ENCODE peak calls at places on chromosomes 12 and 14, in five cellular contexts. One of them, this sample, is unnamed.

GRCh38 chr14:97977711-97978261 is 1180.6 kb downstream of the VRK1 start:
- DNase-seq in prostate gland: peak
- DNase-seq in activated naive CD4-positive, alpha-beta T cell treated with anti-CD3 and anti-CD28 coated beads, Interleukin-2, amount 10 ng/mL, durations not matched to agents 7 days and 5 days: peak
- DNase-seq in CD4-positive, alpha-beta T cell: peak
- DNase-seq in posterior cingulate gyrus: peak
- DNase-seq in this sample: peak

GRCh38 chr14:26960049-26960688 is 362.3 kb upstream of the NOVA1 start:
- DNase-seq in posterior cingulate gyrus: no peak
- DNase-seq in CD4-positive, alpha-beta T cell: no peak
- DNase-seq in activated naive CD4-positive, alpha-beta T cell treated with anti-CD3 and anti-CD28 coated beads, Interleukin-2, amount 10 ng/mL, durations not matched to agents 7 days and 5 days: no peak
- DNase-seq in prostate gland: no peak
- DNase-seq in this sample: no peak

GRCh38 chr14:65373671-65374039 is 38.9 kb upstream of the FUT8 start:
- DNase-seq in activated naive CD4-positive, alpha-beta T cell treated with anti-CD3 and anti-CD28 coated beads, Interleukin-2, amount 10 ng/mL, durations not matched to agents 7 days and 5 days: no peak
- DNase-seq in CD4-positive, alpha-beta T cell: no peak
- DNase-seq in prostate gland: peak
- DNase-seq in posterior cingulate gyrus: peak
- DNase-seq in this sample: no peak

GRCh38 chr12:108772247-108772646 is 40.9 kb upstream of the CORO1C start:
- DNase-seq in prostate gland: no peak
- DNase-seq in posterior cingulate gyrus: no peak
- DNase-seq in activated naive CD4-positive, alpha-beta T cell treated with anti-CD3 and anti-CD28 coated beads, Interleukin-2, amount 10 ng/mL, durations not matched to agents 7 days and 5 days: no peak
- DNase-seq in CD4-positive, alpha-beta T cell: no peak
- DNase-seq in this sample: no peak

GRCh38 chr12:121799175-121799841 is 4.5 kb upstream of the SETD1B start:
- DNase-seq in prostate gland: peak
- DNase-seq in posterior cingulate gyrus: peak
- DNase-seq in CD4-positive, alpha-beta T cell: peak
- DNase-seq in activated naive CD4-positive, alpha-beta T cell treated with anti-CD3 and anti-CD28 coated beads, Interleukin-2, amount 10 ng/mL, durations not matched to agents 7 days and 5 days: peak
- DNase-seq in this sample: peak

GRCh38 chr12:25887367-25887766 is 71.1 kb upstream of the RASSF8 start:
- DNase-seq in CD4-positive, alpha-beta T cell: no peak
- DNase-seq in prostate gland: no peak
- DNase-seq in posterior cingulate gyrus: no peak
- DNase-seq in activated naive CD4-positive, alpha-beta T cell treated with anti-CD3 and anti-CD28 coated beads, Interleukin-2, amount 10 ng/mL, durations not matched to agents 7 days and 5 days: no peak
- DNase-seq in this sample: no peak

GRCh38 chr12:131833896-131834641 is 5.9 kb downstream of the MMP17 start:
- DNase-seq in prostate gland: no peak
- DNase-seq in activated naive CD4-positive, alpha-beta T cell treated with anti-CD3 and anti-CD28 coated beads, Interleukin-2, amount 10 ng/mL, durations not matched to agents 7 days and 5 days: no peak
- DNase-seq in posterior cingulate gyrus: no peak
- DNase-seq in CD4-positive, alpha-beta T cell: no peak
- DNase-seq in this sample: no peak

GRCh38 chr14:67665886-67666285 is 8.5 kb downstream of the VTI1B start:
- DNase-seq in CD4-positive, alpha-beta T cell: no peak
- DNase-seq in activated naive CD4-positive, alpha-beta T cell treated with anti-CD3 and anti-CD28 coated beads, Interleukin-2, amount 10 ng/mL, durations not matched to agents 7 days and 5 days: no peak
- DNase-seq in prostate gland: no peak
- DNase-seq in posterior cingulate gyrus: no peak
- DNase-seq in this sample: no peak

GRCh38 chr14:24249230-24250021 is 7.0 kb upstream of the TINF2 start:
- DNase-seq in CD4-positive, alpha-beta T cell: no peak
- DNase-seq in prostate gland: no peak
- DNase-seq in posterior cingulate gyrus: no peak
- DNase-seq in activated naive CD4-positive, alpha-beta T cell treated with anti-CD3 and anti-CD28 coated beads, Interleukin-2, amount 10 ng/mL, durations not matched to agents 7 days and 5 days: no peak
- DNase-seq in this sample: no peak

GRCh38 chr12:55728185-55728931 is 451 bp downstream of the CD63 start:
- DNase-seq in prostate gland: peak
- DNase-seq in posterior cingulate gyrus: peak
- DNase-seq in CD4-positive, alpha-beta T cell: no peak
- DNase-seq in activated naive CD4-positive, alpha-beta T cell treated with anti-CD3 and anti-CD28 coated beads, Interleukin-2, amount 10 ng/mL, durations not matched to agents 7 days and 5 days: peak
- DNase-seq in this sample: no peak

GRCh38 chr12:20520572-20520971 is 152.2 kb downstream of the PDE3A start:
- DNase-seq in posterior cingulate gyrus: no peak
- DNase-seq in activated naive CD4-positive, alpha-beta T cell treated with anti-CD3 and anti-CD28 coated beads, Interleukin-2, amount 10 ng/mL, durations not matched to agents 7 days and 5 days: no peak
- DNase-seq in prostate gland: no peak
- DNase-seq in CD4-positive, alpha-beta T cell: no peak
- DNase-seq in this sample: no peak

GRCh38 chr14:77102154-77102553 is 4.1 kb downstream of the CIPC start:
- DNase-seq in activated naive CD4-positive, alpha-beta T cell treated with anti-CD3 and anti-CD28 coated beads, Interleukin-2, amount 10 ng/mL, durations not matched to agents 7 days and 5 days: no peak
- DNase-seq in prostate gland: no peak
- DNase-seq in CD4-positive, alpha-beta T cell: no peak
- DNase-seq in posterior cingulate gyrus: peak
- DNase-seq in this sample: no peak